ENCODE peak calls at places on chromosome 16, in nine cellular contexts. S, R, Y, O, T, M, F, L and X are unnamed samples.

GRCh38 chr16:84548508-84548907 is 44.0 kb upstream of the MEAK7 start:
- DNase-seq in S (no peak), R (no peak), Y (no peak), O (no peak), T (no peak), M (no peak), F (no peak), L (no peak), X (no peak)

GRCh38 chr16:12170103-12171025 is 193.8 kb downstream of the SNX29 start:
- DNase-seq in S (no peak), R (peak), Y (no peak), O (peak), T (no peak), M (peak), F (no peak), L (no peak), X (no peak)

GRCh38 chr16:84899414-84899813 is 79.6 kb downstream of the CRISPLD2 start:
- DNase-seq in S (no peak), R (no peak), Y (no peak), O (no peak), T (no peak), M (no peak), F (no peak), L (no peak), X (no peak)

GRCh38 chr16:83952587-83952939 is 477 bp upstream of the OSGIN1 start:
- DNase-seq in S (no peak), R (no peak), Y (no peak), O (peak), T (no peak), M (no peak), F (no peak), L (no peak), X (peak)

GRCh38 chr16:86511317-86512161 is 1.2 kb downstream of the FOXF1 start:
- DNase-seq in S (no peak), R (no peak), Y (no peak), O (no peak), T (no peak), M (no peak), F (no peak), L (peak), X (no peak)

GRCh38 chr16:87918314-87918713 is 18.0 kb downstream of the CA5A start:
- DNase-seq in S (no peak), R (no peak), Y (peak), O (peak), T (no peak), M (peak), F (no peak), L (no peak), X (no peak)

GRCh38 chr16:83623091-83623730 is 184.6 kb upstream of the HSBP1 start:
- DNase-seq in S (no peak), R (no peak), Y (no peak), O (no peak), T (no peak), M (no peak), F (no peak), L (no peak), X (no peak)

GRCh38 chr16:55370762-55371482 is 46.9 kb downstream of the IRX6 start:
- DNase-seq in S (no peak), R (no peak), Y (peak), O (peak), T (peak), M (peak), F (no peak), L (peak), X (no peak)

GRCh38 chr16:20257234-20257633 is 70.1 kb downstream of the GP2 start:
- DNase-seq in S (no peak), R (no peak), Y (no peak), O (no peak), T (no peak), M (no peak), F (no peak), L (no peak), X (no peak)

GRCh38 chr16:1198194-1198593 is 26.9 kb downstream of the TPSG1 start:
- DNase-seq in S (no peak), R (no peak), Y (no peak), O (no peak), T (no peak), M (no peak), F (no peak), L (no peak), X (no peak)

GRCh38 chr16:350203-350602 is 2.3 kb downstream of the AXIN1 start:
- DNase-seq in S (no peak), R (no peak), Y (no peak), O (no peak), T (no peak), M (no peak), F (no peak), L (no peak), X (no peak)

GRCh38 chr16:87550510-87550961 is 51.8 kb upstream of the JPH3 start:
- DNase-seq in S (peak), R (no peak), Y (peak), O (peak), T (peak), M (peak), F (no peak), L (no peak), X (no peak)

GRCh38 chr16:74521691-74522090 is 85.2 kb downstream of the GLG1 start:
- DNase-seq in S (no peak), R (no peak), Y (no peak), O (no peak), T (peak), M (peak), F (no peak), L (peak), X (peak)

GRCh38 chr16:68235882-68236803 is at the start of gene ESRP2:
- DNase-seq in S (peak), R (no peak), Y (no peak), O (peak), T (peak), M (no peak), F (no peak), L (no peak), X (no peak)

GRCh38 chr16:22141746-22142145 is 20.6 kb upstream of the SDR42E2 start:
- DNase-seq in S (no peak), R (no peak), Y (no peak), O (no peak), T (peak), M (peak), F (no peak), L (peak), X (peak)

GRCh38 chr16:14392960-14393359 is 237.1 kb downstream of the PARN start:
- DNase-seq in S (no peak), R (no peak), Y (no peak), O (no peak), T (no peak), M (no peak), F (no peak), L (no peak), X (no peak)

GRCh38 chr16:49093939-49094338 is 187.7 kb downstream of the CBLN1 start:
- DNase-seq in S (no peak), R (no peak), Y (no peak), O (no peak), T (no peak), M (no peak), F (no peak), L (no peak), X (no peak)

GRCh38 chr16:86755571-86756006 is 177.2 kb downstream of the FOXL1 start:
- DNase-seq in S (no peak), R (no peak), Y (no peak), O (no peak), T (no peak), M (no peak), F (no peak), L (no peak), X (no peak)

GRCh38 chr16:369866-370436 is 387 bp downstream of the MRPL28 start:
- DNase-seq in S (no peak), R (no peak), Y (no peak), O (no peak), T (peak), M (peak), F (no peak), L (no peak), X (no peak)

GRCh38 chr16:52657924-52658323 is 111.0 kb upstream of the TOX3 start:
- DNase-seq in S (no peak), R (no peak), Y (no peak), O (no peak), T (no peak), M (no peak), F (no peak), L (no peak), X (no peak)

GRCh38 chr16:81634380-81635121 is 144.5 kb upstream of the PLCG2 start:
- DNase-seq in S (no peak), R (no peak), Y (no peak), O (no peak), T (peak), M (no peak), F (no peak), L (peak), X (no peak)

GRCh38 chr16:73504591-73504990 is 456.7 kb upstream of the ZFHX3 start:
- DNase-seq in S (no peak), R (no peak), Y (no peak), O (no peak), T (no peak), M (no peak), F (no peak), L (no peak), X (no peak)

GRCh38 chr16:11114366-11115164 is 141.4 kb downstream of the SOCS1 start:
- DNase-seq in S (no peak), R (no peak), Y (no peak), O (no peak), T (peak), M (no peak), F (no peak), L (peak), X (no peak)

GRCh38 chr16:68416057-68417046 is 32.0 kb downstream of the SMPD3 start:
- DNase-seq in S (peak), R (no peak), Y (no peak), O (no peak), T (no peak), M (no peak), F (no peak), L (no peak), X (no peak)

GRCh38 chr16:14186007-14186953 is 115.2 kb downstream of the MRTFB start:
- DNase-seq in S (no peak), R (peak), Y (no peak), O (peak), T (peak), M (peak), F (no peak), L (peak), X (peak)

GRCh38 chr16:86697715-86698114 is 119.4 kb downstream of the FOXL1 start:
- DNase-seq in S (no peak), R (peak), Y (no peak), O (no peak), T (no peak), M (peak), F (no peak), L (peak), X (peak)

GRCh38 chr16:1214693-1215092 is 10.4 kb downstream of the TPSG1 start:
- DNase-seq in S (no peak), R (no peak), Y (no peak), O (no peak), T (no peak), M (no peak), F (no peak), L (no peak), X (no peak)

GRCh38 chr16:29664133-29664912 is 1.3 kb downstream of the SPN start:
- DNase-seq in S (no peak), R (no peak), Y (no peak), O (no peak), T (no peak), M (no peak), F (no peak), L (no peak), X (no peak)

GRCh38 chr16:85610059-85610445 is 3.1 kb upstream of the GSE1 start:
- DNase-seq in S (no peak), R (no peak), Y (no peak), O (no peak), T (no peak), M (no peak), F (no peak), L (no peak), X (no peak)

GRCh38 chr16:68351463-68351862 is 40.6 kb downstream of the PRMT7 start:
- DNase-seq in S (no peak), R (no peak), Y (no peak), O (no peak), T (no peak), M (no peak), F (no peak), L (no peak), X (no peak)

GRCh38 chr16:12874135-12874534 is 27.3 kb upstream of the SHISA9 start:
- DNase-seq in S (peak), R (no peak), Y (no peak), O (no peak), T (peak), M (peak), F (peak), L (peak), X (no peak)

GRCh38 chr16:70160388-70160787 is 13.2 kb upstream of the CLEC18C start:
- DNase-seq in S (no peak), R (no peak), Y (no peak), O (no peak), T (no peak), M (no peak), F (no peak), L (no peak), X (no peak)

GRCh38 chr16:46929378-46930332 is 43.8 kb downstream of the DNAJA2 start:
- DNase-seq in S (peak), R (peak), Y (peak), O (peak), T (peak), M (peak), F (no peak), L (peak), X (peak)

GRCh38 chr16:17302213-17302612 is 168.5 kb downstream of the XYLT1 start:
- DNase-seq in S (no peak), R (no peak), Y (no peak), O (no peak), T (no peak), M (no peak), F (no peak), L (no peak), X (no peak)
- H3K4me3 ChIP-seq in S (no peak), R (no peak), Y (no peak), O (no peak), T (no peak), M (no peak), F (no peak), L (no peak), X (no peak)

GRCh38 chr16:71542377-71542776 is 16.2 kb downstream of the CHST4 start:
- DNase-seq in S (no peak), R (no peak), Y (peak), O (peak), T (peak), M (peak), F (no peak), L (peak), X (no peak)

GRCh38 chr16:71536752-71537499 is 10.7 kb downstream of the CHST4 start:
- DNase-seq in S (no peak), R (no peak), Y (no peak), O (no peak), T (no peak), M (no peak), F (no peak), L (no peak), X (no peak)

DNA sequence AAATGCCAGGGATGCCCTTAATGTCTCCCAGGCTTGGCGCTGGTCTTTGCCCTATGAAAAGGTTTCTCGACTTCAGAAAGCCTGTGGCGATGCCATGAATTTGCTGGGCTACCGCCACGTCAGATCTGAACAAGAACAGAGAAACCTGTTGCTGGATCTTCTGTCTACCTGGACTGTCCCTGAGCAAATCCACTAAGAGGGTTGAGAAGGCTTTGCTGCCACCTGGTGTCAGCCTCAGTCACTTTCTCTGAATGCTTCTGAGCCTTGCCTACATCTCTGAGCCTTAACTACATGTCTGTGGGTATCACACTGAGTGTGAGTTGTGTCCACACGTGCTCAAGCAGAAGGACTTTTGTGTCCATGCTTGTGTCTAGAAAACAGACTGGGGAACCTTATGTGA is 11.4 kb downstream of the CHST4 start:
- DNase-seq in S (peak), R (peak), Y (peak), O (no peak), T (peak), M (peak), F (no peak), L (peak), X (no peak)
- TF ChIP-seq CTCF in S (peak), R (peak), Y (peak), O (peak), T (peak), M (peak), F (peak), L (peak), X (peak)

GRCh38 chr16:4523686-4524085 is 14.9 kb downstream of the CDIP1 start:
- DNase-seq in S (no peak), R (no peak), Y (no peak), O (no peak), T (no peak), M (no peak), F (no peak), L (no peak), X (no peak)
- H3K4me3 ChIP-seq in S (no peak), R (no peak), Y (no peak), O (no peak), T (no peak), M (no peak), F (no peak), L (no peak), X (no peak)

GRCh38 chr16:30698816-30699614 is at the start of gene SRCAP:
- DNase-seq in S (peak), R (peak), Y (peak), O (peak), T (peak), M (peak), F (no peak), L (peak), X (peak)
- TF ChIP-seq CTCF in S (no peak), R (no peak), Y (no peak), O (no peak), T (no peak), M (no peak), F (no peak), L (no peak), X (no peak)

GRCh38 chr16:53821487-53821886 is 117.5 kb downstream of the FTO start:
- DNase-seq in S (peak), R (no peak), Y (no peak), O (no peak), T (no peak), M (peak), F (no peak), L (peak), X (no peak)
- H3K4me3 ChIP-seq in S (no peak), R (no peak), Y (no peak), O (no peak), T (no peak), M (no peak), F (no peak), L (no peak), X (no peak)

GRCh38 chr16:66166451-66166850 is 200.0 kb upstream of the CDH5 start:
- DNase-seq in S (no peak), R (no peak), Y (peak), O (peak), T (no peak), M (no peak), F (no peak), L (no peak), X (no peak)
- TF ChIP-seq CTCF in S (no peak), R (no peak), Y (no peak), O (no peak), T (no peak), M (no peak), F (no peak), L (no peak), X (no peak)

GRCh38 chr16:50153648-50154368 is 702 bp downstream of the TENT4B start:
- DNase-seq in S (peak), R (no peak), Y (peak), O (peak), T (peak), M (peak), F (no peak), L (peak), X (no peak)

GRCh38 chr16:50154369-50154947 is 1.4 kb downstream of the TENT4B start:
- DNase-seq in S (no peak), R (no peak), Y (peak), O (no peak), T (peak), M (peak), F (no peak), L (peak), X (no peak)

GRCh38 chr16:50156590-50156989 is 3.5 kb downstream of the TENT4B start:
- DNase-seq in S (no peak), R (no peak), Y (no peak), O (no peak), T (no peak), M (no peak), F (no peak), L (no peak), X (no peak)

GRCh38 chr16:50152807-50153647 is at the start of gene TENT4B:
- DNase-seq in S (peak), R (peak), Y (peak), O (peak), T (peak), M (peak), F (no peak), L (peak), X (peak)

GRCh38 chr16:50155925-50156324 is 2.8 kb downstream of the TENT4B start:
- DNase-seq in S (no peak), R (no peak), Y (no peak), O (no peak), T (no peak), M (no peak), F (no peak), L (no peak), X (no peak)
- H3K4me3 ChIP-seq in S (peak), R (peak), Y (peak), O (peak), T (peak), M (peak), F (peak), L (no peak), X (peak)

DNA sequence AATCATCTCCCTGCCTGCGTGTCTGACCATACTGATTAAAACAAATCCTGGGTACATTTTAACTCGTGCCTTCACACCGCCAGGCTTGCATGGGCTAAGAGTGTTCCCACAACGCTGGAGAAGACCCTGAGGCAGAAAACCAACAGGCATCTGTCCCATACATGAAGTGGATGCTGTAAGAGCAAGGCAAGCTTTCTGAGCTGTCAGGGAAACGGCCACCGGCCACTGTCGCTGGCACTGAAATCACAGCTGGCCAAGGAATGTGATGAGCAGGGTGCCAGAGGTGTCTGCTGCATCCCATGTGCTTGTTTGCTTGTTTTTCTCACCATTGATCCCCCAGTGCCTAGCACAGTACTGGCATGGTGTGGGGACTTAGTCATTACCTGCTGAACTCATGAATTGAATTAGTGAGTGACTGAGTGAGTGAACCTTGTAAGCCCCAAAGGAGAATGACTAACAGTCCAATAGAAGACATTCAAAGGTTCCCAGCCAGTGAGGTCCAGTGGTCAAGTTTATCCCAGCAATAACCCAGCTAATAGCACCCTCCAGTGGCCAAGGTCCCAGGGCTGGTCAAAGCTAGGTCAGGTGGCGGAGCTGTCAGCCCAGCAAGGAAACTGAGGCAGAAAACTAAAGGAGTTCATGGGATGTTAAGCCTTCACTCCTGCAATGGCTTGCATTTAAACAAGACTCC is 92.7 kb upstream of the CDH5 start:
- DNase-seq in S (no peak), R (no peak), Y (no peak), O (no peak), T (peak), M (peak), F (no peak), L (peak), X (no peak)
- TF ChIP-seq CTCF in S (no peak), R (no peak), Y (no peak), O (no peak), T (peak), M (peak), F (peak), L (peak), X (peak)

DNA sequence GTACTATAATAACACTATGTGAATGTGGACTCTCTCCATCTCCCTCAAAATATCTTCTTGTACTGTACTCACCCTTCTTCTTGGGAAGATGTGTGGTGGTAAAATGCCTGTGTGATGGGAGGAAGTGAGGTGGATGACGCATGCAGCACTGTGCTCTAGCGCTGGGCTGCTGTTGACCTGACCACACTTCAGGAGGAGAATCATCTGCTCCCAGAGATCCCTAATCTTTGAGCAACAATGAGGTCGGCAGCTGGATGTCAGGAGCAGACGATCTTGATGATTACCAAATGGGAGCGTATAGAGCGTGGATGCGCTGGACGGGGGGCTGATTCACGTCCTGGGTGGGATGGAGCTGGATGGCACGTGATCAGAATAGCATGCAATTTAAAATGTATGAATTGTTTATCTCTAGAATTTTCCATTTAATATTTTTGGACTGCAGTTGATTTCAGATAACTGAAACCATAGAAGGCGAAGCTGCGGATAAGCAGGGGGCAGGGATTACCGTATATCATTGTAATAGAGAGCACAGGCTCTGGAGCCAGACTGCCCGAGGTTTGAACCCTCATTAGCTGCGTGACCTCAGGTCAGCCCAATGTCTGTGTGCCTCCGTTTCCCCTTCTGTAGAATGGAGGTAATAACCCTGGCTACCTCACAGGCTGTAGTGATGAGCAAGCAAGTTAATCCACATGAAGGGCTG is 23.7 kb upstream of the CYLD start:
- DNase-seq in S (no peak), R (no peak), Y (no peak), O (no peak), T (no peak), M (peak), F (no peak), L (peak), X (no peak)
- H3K4me3 ChIP-seq in S (no peak), R (peak), Y (no peak), O (no peak), T (no peak), M (peak), F (peak), L (peak), X (no peak)